ENCODE peak calls at places on chromosomes 12 and 14, in nine cellular contexts. L, F, H, I, Z, R, S, B and D are unnamed samples.

GRCh38 chr12:51826881-51827280 is 21.6 kb downstream of the FIGNL2 start:
- DNase-seq in R (no peak), H (no peak), B (no peak), Z (no peak), I (no peak), F (no peak), L (no peak), S (no peak), D (no peak)

GRCh38 chr12:9404469-9405260 is 196.5 kb upstream of the PZP start:
- DNase-seq in I (no peak), R (no peak), F (no peak), S (peak; percentile 65), Z (no peak), B (no peak), L (no peak), H (no peak), D (no peak)

GRCh38 chr14:69828372-69828771 is 31.3 kb upstream of the SLC10A1 start:
- DNase-seq in R (no peak), L (no peak), H (no peak), B (no peak), F (no peak), I (no peak), S (no peak), Z (no peak), D (no peak)

GRCh38 chr14:64806862-64807495 is 72.7 kb downstream of the SPTB start:
- DNase-seq in L (no peak), I (no peak), S (no peak), Z (no peak), F (no peak), B (no peak), R (no peak), H (no peak), D (no peak)

GRCh38 chr14:90520326-90520725 is 123.5 kb downstream of the CALM1 start:
- DNase-seq in R (no peak), S (no peak), H (no peak), I (no peak), B (no peak), Z (no peak), L (no peak), F (no peak), D (no peak)

GRCh38 chr14:73741386-73741875 is 27.2 kb upstream of the PNMA1 start:
- DNase-seq in Z (peak; percentile 60), I (peak; percentile 71), L (peak; percentile 50), R (no peak), F (peak; percentile 56), B (no peak), H (no peak), S (peak; percentile 60), D (no peak)

GRCh38 chr14:92456215-92457017 is 57.2 kb upstream of the RIN3 start:
- DNase-seq in S (no peak), B (peak; percentile 44), I (peak; percentile 53), L (peak; percentile 53), H (peak; percentile 43), F (peak; percentile 66), Z (no peak), R (no peak), D (no peak)

GRCh38 chr14:101590616-101591015 is 29.3 kb downstream of the DIO3 start:
- DNase-seq in F (no peak), I (no peak), Z (no peak), R (no peak), B (no peak), L (no peak), S (no peak), H (no peak), D (no peak)

GRCh38 chr12:47391566-47391965 is 311.8 kb upstream of the AMIGO2 start:
- DNase-seq in S (peak; percentile 47), I (no peak), B (no peak), H (no peak), F (no peak), R (no peak), Z (peak; percentile 60), L (no peak), D (no peak)

GRCh38 chr14:96090441-96091148 is 51.4 kb downstream of the C14orf132 start:
- DNase-seq in Z (no peak), F (peak; percentile 65), I (peak; percentile 65), R (peak; percentile 52), S (no peak), H (no peak), L (peak; percentile 62), B (peak; percentile 99), D (no peak)

GRCh38 chr14:24443053-24443683 is 592 bp upstream of the SDR39U1 start:
- DNase-seq in H (no peak), F (no peak), S (no peak), R (no peak), I (no peak), L (no peak), B (no peak), Z (no peak), D (no peak)

GRCh38 chr12:68800294-68800693 is 7.7 kb upstream of the MDM2 start:
- DNase-seq in S (no peak), L (no peak), I (no peak), R (no peak), F (no peak), H (no peak), Z (no peak), B (no peak), D (no peak)

GRCh38 chr12:48965447-48965846 is 6.1 kb downstream of the WNT10B start:
- DNase-seq in H (no peak), I (no peak), B (no peak), Z (no peak), F (no peak), R (no peak), S (no peak), L (no peak), D (no peak)

GRCh38 chr12:51779876-51780275 is 68.6 kb downstream of the FIGNL2 start:
- DNase-seq in S (no peak), I (no peak), Z (no peak), H (no peak), B (no peak), F (no peak), L (no peak), R (no peak), D (no peak)

GRCh38 chr14:75494898-75495297 is 27.4 kb upstream of the BATF start:
- DNase-seq in H (no peak), F (no peak), I (no peak), B (no peak), S (no peak), L (no peak), R (no peak), Z (no peak), D (no peak)

GRCh38 chr12:98379106-98379505 is 136.3 kb upstream of the TMPO start:
- DNase-seq in I (no peak), Z (no peak), F (no peak), L (no peak), B (no peak), S (no peak), H (no peak), R (no peak), D (no peak)

GRCh38 chr14:85466678-85467077 is 63.3 kb upstream of the FLRT2 start:
- DNase-seq in S (no peak), H (no peak), F (no peak), B (no peak), R (no peak), L (no peak), Z (no peak), I (no peak), D (no peak)

GRCh38 chr14:95699397-95699796 is 13.2 kb downstream of the TCL1B start:
- DNase-seq in F (no peak), B (no peak), Z (no peak), S (no peak), R (no peak), L (no peak), I (no peak), H (no peak), D (no peak)

GRCh38 chr12:64243809-64244208 is 21.7 kb upstream of the KICS2 start:
- DNase-seq in L (no peak), I (no peak), H (no peak), F (no peak), B (no peak), Z (no peak), S (no peak), R (no peak), D (no peak)

GRCh38 chr14:68363841-68364711 is 428.8 kb downstream of the ZFP36L1 start:
- DNase-seq in S (no peak), H (no peak), I (peak; percentile 42), Z (no peak), F (no peak), L (no peak), R (no peak), B (no peak), D (no peak)

GRCh38 chr14:23556700-23557440 is 799 bp downstream of the THTPA start:
- DNase-seq in Z (no peak), I (no peak), F (no peak), S (no peak), H (no peak), R (no peak), L (no peak), B (no peak), D (no peak)

GRCh38 chr14:101134851-101135486 is 231.4 kb upstream of the RTL1 start:
- DNase-seq in S (no peak), B (no peak), H (no peak), R (no peak), I (no peak), F (no peak), L (no peak), Z (no peak), D (no peak)

GRCh38 chr14:97329701-97330100 is 532.5 kb downstream of the VRK1 start:
- DNase-seq in I (no peak), R (no peak), S (no peak), F (no peak), Z (no peak), L (no peak), H (no peak), B (no peak), D (no peak)